ENCODE peak calls at places on chromosomes 5 and 9, in ten cellular contexts. P is IMR-90, J is thyroid gland, F is gastrocnemius medialis, G is heart left ventricle, Z is right lobe of liver, S is body of pancreas, R is upper lobe of left lung, Q is HCT116, K is A549. N is an unnamed sample. For H3K9me3, the result is how much of the 10 kb centered on the place peaks cover.

GRCh38 chr5:177382423-177383029 is 1.7 kb upstream of the SLC34A1 start:
- DNase-seq in Z (peak), G (no peak), R (no peak), K (peak), Q (no peak), F (no peak), J (peak), S (peak), P (peak), N (no peak)

GRCh38 chr5:174140452-174140851 is 94.9 kb downstream of the NSG2 start:
- DNase-seq in S (no peak), Q (no peak), F (no peak), P (no peak), R (peak), K (no peak), J (no peak), Z (no peak), G (no peak), N (no peak)

GRCh38 chr9:73371801-73372200 is 220.1 kb downstream of the ANXA1 start:
- DNase-seq in P (no peak), J (no peak), G (no peak), F (no peak), K (no peak), S (no peak), R (no peak), Z (no peak), Q (no peak), N (no peak)

GRCh38 chr9:136860933-136861873 is 4.9 kb downstream of the EDF1 start:
- DNase-seq in G (peak), S (no peak), F (no peak), J (no peak), Z (peak), R (no peak), K (no peak), P (no peak), Q (no peak), N (peak)

GRCh38 chr5:154603978-154604679 is 126.1 kb upstream of the HAND1 start:
- DNase-seq in R (peak), S (peak), Z (no peak), G (peak), Q (no peak), J (peak), F (no peak), K (no peak), P (peak), N (no peak)

GRCh38 chr5:157971466-157972324 is 112.8 kb upstream of the CLINT1 start:
- DNase-seq in J (peak), S (no peak), P (no peak), Z (no peak), Q (no peak), F (no peak), G (peak), K (no peak), R (no peak), N (no peak)

GRCh38 chr9:7316967-7317366 is 482.6 kb downstream of the DMAC1 start:
- DNase-seq in Z (no peak), J (no peak), S (no peak), G (no peak), Q (no peak), P (no peak), R (no peak), F (no peak), K (no peak), N (no peak)

GRCh38 chr5:158120760-158121159 is 261.8 kb upstream of the CLINT1 start:
- DNase-seq in F (no peak), R (no peak), S (no peak), Q (no peak), P (no peak), J (no peak), G (no peak), K (no peak), Z (no peak), N (no peak)

GRCh38 chr5:86968311-86968753 is 299.4 kb upstream of the RASA1 start:
- DNase-seq in Q (peak), Z (no peak), G (peak), P (peak), F (no peak), S (peak), K (peak), J (peak), R (no peak), N (no peak)

GRCh38 chr5:179264641-179265528 is 80.4 kb downstream of the ADAMTS2 start:
- DNase-seq in R (peak), Q (no peak), G (no peak), P (no peak), J (peak), K (no peak), F (no peak), Z (no peak), S (peak), N (peak)

GRCh38 chr5:117594165-117594564 is 1019.5 kb upstream of the SEMA6A start:
- DNase-seq in Q (no peak), P (no peak), F (peak), R (no peak), K (no peak), J (peak), S (peak), G (no peak), Z (no peak), N (peak)

GRCh38 chr5:117587111-117587510 is 1012.5 kb upstream of the SEMA6A start:
- DNase-seq in P (no peak), K (no peak), G (no peak), F (no peak), S (no peak), J (no peak), Z (no peak), R (no peak), Q (no peak), N (no peak)

GRCh38 chr5:117588611-117589010 is 1014.0 kb upstream of the SEMA6A start:
- DNase-seq in K (no peak), G (no peak), F (no peak), S (no peak), R (no peak), Z (no peak), Q (no peak), J (no peak), P (no peak), N (no peak)

DNA sequence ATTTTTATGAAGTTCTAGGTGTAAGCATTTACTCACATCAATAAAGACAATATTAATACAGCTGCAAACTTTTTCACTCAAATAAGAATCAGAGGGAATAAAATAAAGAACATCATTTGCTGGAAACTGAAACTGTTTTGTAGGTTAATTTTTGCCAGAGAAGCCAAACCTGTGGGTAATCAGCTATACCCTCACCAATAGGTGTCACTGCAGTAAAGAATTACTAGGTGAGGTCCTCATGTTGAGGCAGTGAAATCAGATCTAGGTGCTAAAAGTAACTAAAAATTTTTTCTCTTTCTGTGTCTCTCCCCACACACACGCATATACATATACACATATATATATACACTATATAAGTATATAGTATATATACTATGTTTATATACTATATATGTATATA is 1016.3 kb upstream of the SEMA6A start:
- DNase-seq in Z (no peak), S (no peak), K (no peak), P (peak), J (no peak), Q (peak), R (no peak), G (no peak), F (no peak), N (no peak)
- TF ChIP-seq CTCF in Z (peak), S (peak), K (no peak), P (peak), J (no peak), Q (peak), R (no peak), G (peak), F (no peak), N (no peak)

GRCh38 chr5:151569132-151570046 is 21.7 kb downstream of the FAT2 start:
- DNase-seq in Q (no peak), K (no peak), R (no peak), Z (no peak), S (no peak), G (peak), F (no peak), J (peak), P (no peak), N (no peak)

GRCh38 chr5:151570512-151571269 is 20.4 kb downstream of the FAT2 start:
- DNase-seq in P (no peak), S (no peak), R (no peak), G (no peak), Z (no peak), K (no peak), F (no peak), J (peak), Q (peak), N (no peak)

GRCh38 chr5:151572657-151573368 is 18.3 kb downstream of the FAT2 start:
- DNase-seq in K (no peak), G (no peak), S (no peak), F (no peak), Q (no peak), J (no peak), Z (no peak), R (no peak), P (no peak), N (peak)

GRCh38 chr5:151570058-151570457 is 21.1 kb downstream of the FAT2 start:
- DNase-seq in R (no peak), G (no peak), S (no peak), P (no peak), K (no peak), F (no peak), Q (peak), J (no peak), Z (no peak), N (no peak)

GRCh38 chr5:151571270-151572173 is 19.6 kb downstream of the FAT2 start:
- DNase-seq in S (no peak), R (no peak), K (no peak), G (no peak), Q (no peak), P (no peak), Z (no peak), J (peak), F (no peak), N (no peak)
- H3K9me3 ChIP-seq in S (under half), R (under half), K (under half), G (under half), Q (under half), P (under half), Z (under half), J (under half), F (under half), N (under half)

GRCh38 chr9:111037744-111038335 is 430 bp downstream of the LPAR1 start:
- DNase-seq in J (peak), F (no peak), G (peak), R (peak), Z (peak), P (peak), K (peak), S (peak), Q (peak), N (peak)
- TF ChIP-seq POLR2A in J (peak), F (no peak), G (no peak), R (no peak), Z (no peak), P (no peak), K (peak), S (no peak), Q (no peak), N (no peak)

GRCh38 chr9:129945314-129945713 is 97.7 kb downstream of the FNBP1 start:
- DNase-seq in J (no peak), F (no peak), K (no peak), G (no peak), Q (no peak), P (no peak), Z (no peak), S (no peak), R (no peak), N (no peak)

GRCh38 chr9:129949821-129950220 is 93.2 kb downstream of the FNBP1 start:
- DNase-seq in P (no peak), Z (no peak), K (no peak), R (no peak), Q (no peak), S (no peak), G (no peak), F (no peak), J (no peak), N (no peak)

GRCh38 chr9:129946596-129946995 is 96.4 kb downstream of the FNBP1 start:
- DNase-seq in J (no peak), S (no peak), K (no peak), Q (no peak), F (no peak), G (no peak), R (no peak), Z (no peak), P (no peak), N (no peak)

GRCh38 chr9:129939426-129939825 is 103.6 kb downstream of the FNBP1 start:
- DNase-seq in P (no peak), J (no peak), R (no peak), G (no peak), F (no peak), Q (no peak), S (no peak), K (no peak), Z (no peak), N (no peak)

GRCh38 chr9:129944501-129945116 is 98.4 kb downstream of the FNBP1 start:
- DNase-seq in J (no peak), P (no peak), K (no peak), F (no peak), Q (no peak), S (no peak), Z (no peak), R (peak), G (no peak), N (no peak)
- TF ChIP-seq CTCF in J (no peak), P (no peak), K (no peak), F (no peak), Q (no peak), S (no peak), Z (no peak), R (no peak), G (no peak), N (no peak)

DNA sequence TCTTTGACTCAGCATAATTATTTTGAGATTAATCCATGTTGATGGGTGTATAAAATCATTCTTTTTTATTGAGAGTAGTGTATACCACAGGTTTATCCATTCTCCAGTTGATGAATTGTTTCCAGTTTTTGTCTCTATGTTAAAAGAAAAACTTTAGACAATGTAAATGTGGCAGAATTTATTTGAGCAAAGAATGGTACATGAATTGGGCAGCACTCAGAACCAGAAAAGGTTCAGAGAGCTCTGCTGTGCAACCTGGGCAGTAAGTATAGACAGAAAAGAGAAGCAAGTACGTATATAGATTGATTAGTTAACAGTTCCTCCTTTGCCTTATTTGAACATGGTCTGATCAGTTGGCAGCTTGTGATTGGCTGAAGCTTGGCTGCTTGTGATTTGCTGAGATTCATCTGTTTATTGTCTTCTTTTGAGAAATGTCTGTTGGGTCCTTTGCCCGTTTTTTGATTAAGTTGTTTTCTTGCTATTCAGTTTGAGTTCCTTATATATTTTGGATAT is 41.3 kb downstream of the CDC42SE2 start:
- DNase-seq in S (no peak), K (no peak), J (no peak), Q (no peak), P (no peak), G (no peak), Z (no peak), F (no peak), R (no peak), N (no peak)
- H3K9me3 ChIP-seq in S (under half), K (under half), J (under half), Q (under half), P (under half), G (under half), Z (under half), F (under half), R (under half), N (under half)

DNA sequence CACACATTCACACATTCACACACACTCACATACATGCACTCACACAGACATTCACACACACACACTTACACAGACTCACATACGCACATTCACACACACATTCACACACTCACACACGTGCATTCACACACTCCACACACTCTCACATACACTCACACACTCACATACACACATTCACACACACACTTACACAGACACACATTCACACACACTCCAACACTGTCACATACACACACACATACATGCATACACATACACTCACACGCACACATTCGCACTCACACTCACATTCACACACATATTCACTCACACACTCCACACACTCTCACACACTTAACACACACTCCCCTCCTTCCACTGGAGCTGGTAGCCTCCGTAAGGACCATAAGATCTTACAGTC is 26.2 kb downstream of the CAMK2A start:
- DNase-seq in G (no peak), Z (no peak), F (no peak), Q (no peak), K (no peak), J (no peak), S (no peak), P (no peak), R (no peak), N (no peak)
- TF ChIP-seq POLR2A in G (no peak), Z (no peak), F (no peak), Q (no peak), K (no peak), J (no peak), S (no peak), P (no peak), R (no peak), N (no peak)

DNA sequence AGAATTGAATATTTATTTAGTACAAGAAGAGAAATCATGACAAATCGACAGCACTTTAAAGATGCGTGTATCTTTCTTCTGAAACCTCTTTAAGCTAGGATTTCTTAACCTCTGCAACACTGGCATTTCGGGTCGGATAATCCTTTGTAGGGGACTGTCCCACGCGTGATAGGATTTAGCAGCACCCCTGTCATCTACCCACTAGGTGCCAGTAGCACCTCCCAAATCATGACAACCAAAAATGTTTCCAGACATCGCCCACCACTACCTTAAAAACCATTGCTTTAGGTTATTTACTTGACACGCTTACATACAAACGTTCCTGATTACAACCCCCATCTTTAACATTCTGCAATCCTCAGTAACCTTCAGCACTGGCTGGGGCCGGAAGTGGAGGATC is 223.1 kb downstream of the TRIM32 start:
- DNase-seq in J (no peak), K (no peak), Z (no peak), R (no peak), P (no peak), F (no peak), Q (no peak), G (no peak), S (no peak), N (no peak)
- TF ChIP-seq CTCF in J (no peak), K (no peak), Z (no peak), R (no peak), P (peak), F (no peak), Q (no peak), G (no peak), S (no peak), N (no peak)

GRCh38 chr5:150945501-150945900 is 40.7 kb upstream of the ZNF300 start:
- DNase-seq in G (no peak), S (no peak), P (peak), Q (no peak), F (no peak), J (no peak), K (no peak), R (no peak), Z (no peak), N (no peak)

GRCh38 chr5:150948539-150948938 is 43.8 kb upstream of the ZNF300 start:
- DNase-seq in G (no peak), Q (no peak), P (no peak), R (no peak), S (no peak), J (no peak), F (no peak), Z (no peak), K (no peak), N (no peak)

GRCh38 chr5:150946351-150946905 is 41.6 kb upstream of the ZNF300 start:
- DNase-seq in Q (no peak), S (peak), Z (peak), R (peak), K (no peak), F (peak), P (peak), J (peak), G (peak), N (peak)

DNA sequence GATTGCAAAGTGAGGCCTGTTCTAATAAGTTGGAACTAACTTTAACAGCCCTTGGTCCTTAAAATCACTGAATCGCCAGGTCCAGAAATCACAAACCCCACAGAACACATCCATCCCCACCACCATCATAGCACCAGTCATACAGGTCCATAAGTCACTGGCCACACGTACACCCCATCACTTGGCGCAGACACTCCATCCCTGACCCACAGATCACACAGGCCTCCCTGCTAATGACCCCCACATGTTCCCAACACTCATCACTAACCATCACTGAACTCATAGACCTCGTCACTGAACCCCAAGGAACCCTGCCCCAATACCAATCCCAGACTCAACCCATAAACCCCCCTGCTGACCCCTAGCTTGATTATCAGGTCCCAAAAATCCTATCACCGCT is 41.2 kb upstream of the ZNF300 start:
- DNase-seq in Q (no peak), S (no peak), K (no peak), P (no peak), G (no peak), F (no peak), R (no peak), J (peak), Z (no peak), N (no peak)
- H3K9me3 ChIP-seq in Q (under half), S (under half), K (under half), P (under half), G (half or more), F (under half), R (half or more), J (under half), Z (under half), N (under half)

DNA sequence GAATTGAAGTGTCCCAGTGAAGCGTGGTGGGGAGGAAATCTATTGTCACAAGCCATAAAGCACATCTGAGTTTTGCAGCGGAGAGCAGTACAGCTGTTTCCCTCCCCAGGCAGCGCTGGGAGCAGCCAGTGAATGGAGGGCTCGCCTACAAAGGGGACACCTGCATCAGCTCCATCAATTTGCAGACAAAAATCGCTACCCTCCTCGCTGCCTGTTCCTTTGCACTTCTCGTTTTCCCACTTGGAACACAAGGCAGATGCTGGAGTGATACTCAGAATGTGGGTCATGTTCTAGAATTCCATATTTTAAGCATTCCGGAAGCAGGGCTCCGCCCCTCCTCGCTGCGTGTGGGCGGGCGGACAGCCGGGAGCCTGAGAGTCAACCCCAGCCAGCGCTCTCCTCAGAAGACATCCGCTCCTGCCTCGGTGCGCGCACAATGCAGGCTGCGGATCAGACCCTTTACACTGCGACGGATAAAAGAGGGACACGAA is 92.1 kb downstream of the LMNB1 start:
- DNase-seq in F (no peak), Z (peak), G (no peak), S (no peak), R (no peak), P (peak), K (no peak), J (no peak), Q (no peak), N (no peak)
- TF ChIP-seq POLR2A in F (no peak), Z (no peak), G (no peak), S (no peak), R (no peak), P (no peak), K (no peak), J (no peak), Q (no peak), N (no peak)

DNA sequence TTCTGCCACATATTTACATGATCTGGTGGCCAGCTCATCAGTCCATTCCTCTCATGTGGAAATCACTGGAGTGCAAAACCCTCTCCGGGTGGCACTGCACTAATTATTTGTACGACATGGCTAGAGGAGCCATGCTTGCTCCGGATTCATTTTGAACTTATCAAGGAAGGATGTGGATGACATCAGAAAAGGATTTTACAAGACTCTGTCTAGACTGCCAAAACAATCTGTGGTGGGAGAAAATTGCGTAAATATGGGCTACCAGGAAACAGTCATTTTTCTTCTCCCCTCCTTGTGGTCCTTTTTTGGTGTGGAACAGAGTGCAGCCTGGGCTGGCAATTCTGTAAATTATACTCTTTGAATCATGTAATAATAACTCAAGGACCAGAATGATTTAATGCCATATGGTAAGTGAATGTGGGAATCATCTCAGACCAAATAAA is 123.4 kb upstream of the IFNE start:
- DNase-seq in K (peak), Q (no peak), Z (no peak), R (no peak), J (no peak), P (peak), F (no peak), G (no peak), S (no peak), N (no peak)
- TF ChIP-seq CTCF in K (no peak), Q (no peak), Z (no peak), R (no peak), J (no peak), P (no peak), F (no peak), G (no peak), S (no peak), N (no peak)